ENCODE peak calls at places on chromosomes 13 and 19, in five cellular contexts. G is ascending aorta; L is transverse colon; Y is effector memory CD4-positive, alpha-beta T cell; F is tibial nerve. W is an unnamed sample.

GRCh38 chr19:6092329-6093286 is 17.7 kb downstream of the RFX2 start:
- DNase-seq in L (peak), Y (no peak), G (peak), F (peak), W (peak)

GRCh38 chr13:75803175-75803611 is 167.1 kb downstream of the LMO7 start:
- DNase-seq in L (peak), F (no peak), Y (no peak), G (no peak), W (no peak)

GRCh38 chr13:61664821-61665705 is 249.4 kb upstream of the PCDH20 start:
- DNase-seq in L (no peak), Y (no peak), F (no peak), G (no peak), W (no peak)

GRCh38 chr13:29953542-29953941 is 103.1 kb upstream of the UBL3 start:
- DNase-seq in G (no peak), F (no peak), Y (no peak), L (no peak), W (no peak)

GRCh38 chr19:3381701-3382372 is 15.5 kb downstream of the NFIC start:
- DNase-seq in G (no peak), L (no peak), Y (no peak), F (no peak), W (no peak)

GRCh38 chr19:48424694-48425219 is 21.0 kb upstream of the GRWD1 start:
- DNase-seq in Y (no peak), G (no peak), F (no peak), L (no peak), W (peak)

GRCh38 chr13:22278336-22278929 is 607.6 kb downstream of the FGF9 start:
- DNase-seq in G (peak), F (peak), Y (peak), L (peak), W (peak)

GRCh38 chr19:3604987-3605343 is 1.7 kb downstream of the TBXA2R start:
- DNase-seq in Y (no peak), F (no peak), G (no peak), L (no peak), W (no peak)

GRCh38 chr13:39326471-39326870 is 276.5 kb downstream of the LHFPL6 start:
- DNase-seq in F (peak), G (no peak), Y (no peak), L (no peak), W (no peak)

GRCh38 chr13:42574011-42574410 is at the start of gene TNFSF11:
- DNase-seq in L (no peak), G (no peak), Y (no peak), F (no peak), W (no peak)

GRCh38 chr13:95745752-95746151 is 68.8 kb downstream of the DNAJC3 start:
- DNase-seq in G (no peak), F (no peak), L (no peak), Y (no peak), W (peak)

GRCh38 chr19:43779147-43779819 is 1.5 kb downstream of the KCNN4 start:
- DNase-seq in F (no peak), Y (no peak), G (no peak), L (peak), W (no peak)

GRCh38 chr19:37982655-37983054 is 75.6 kb downstream of the SIPA1L3 start:
- DNase-seq in G (no peak), F (no peak), Y (no peak), L (no peak), W (no peak)

GRCh38 chr19:37980419-37980975 is 73.5 kb downstream of the SIPA1L3 start:
- DNase-seq in Y (no peak), G (no peak), F (no peak), L (no peak), W (no peak)

GRCh38 chr19:37983153-37983552 is 76.1 kb downstream of the SIPA1L3 start:
- DNase-seq in L (no peak), F (no peak), G (no peak), Y (no peak), W (no peak)

GRCh38 chr19:37983916-37984315 is 76.9 kb downstream of the SIPA1L3 start:
- DNase-seq in G (no peak), Y (no peak), L (no peak), F (no peak), W (no peak)

GRCh38 chr19:37981785-37982475 is 74.9 kb downstream of the SIPA1L3 start:
- DNase-seq in F (no peak), Y (no peak), L (peak), G (no peak), W (no peak)
- H3K27ac ChIP-seq in F (no peak), Y (no peak), L (peak), G (no peak), W (no peak)

DNA sequence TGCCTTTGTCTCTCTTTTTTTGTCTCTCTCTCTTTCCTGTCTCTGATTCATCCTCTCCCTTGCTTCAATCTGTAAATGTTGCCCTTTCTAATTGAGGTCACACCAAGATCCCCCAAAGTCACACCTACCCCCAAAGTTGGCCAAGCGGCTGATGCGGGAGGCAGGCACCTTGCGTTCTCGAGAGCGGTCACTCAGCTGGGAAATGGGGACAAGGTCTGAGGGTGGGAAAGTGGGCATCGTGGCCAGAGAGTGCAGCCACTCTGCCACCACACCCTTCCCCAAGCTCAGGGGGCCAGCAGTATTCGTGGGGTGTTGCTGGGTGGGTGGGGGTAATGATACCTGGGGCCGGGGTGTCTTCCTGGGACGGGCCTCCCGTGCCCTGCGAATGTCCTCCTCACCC is 2.7 kb downstream of the COQ8B start:
- DNase-seq in Y (no peak), L (no peak), G (no peak), F (no peak), W (no peak)
- H3K27ac ChIP-seq in Y (peak), L (peak), G (peak), F (peak), W (peak)

GRCh38 chr13:50685491-50685890 is 158.0 kb downstream of the DLEU7 start:
- DNase-seq in L (peak), F (peak), G (peak), Y (no peak), W (peak)
- H3K27ac ChIP-seq in L (peak), F (peak), G (peak), Y (no peak), W (no peak)

GRCh38 chr19:843836-844299 is 3.1 kb downstream of the PRTN3 start:
- DNase-seq in G (no peak), F (no peak), Y (no peak), L (no peak), W (no peak)

GRCh38 chr19:843180-843835 is 2.5 kb downstream of the PRTN3 start:
- DNase-seq in F (no peak), G (no peak), Y (no peak), L (no peak), W (no peak)

GRCh38 chr19:848457-848921 is 3.6 kb upstream of the ELANE start:
- DNase-seq in Y (no peak), G (no peak), L (no peak), F (no peak), W (no peak)

GRCh38 chr19:844300-844971 is 3.6 kb downstream of the PRTN3 start:
- DNase-seq in Y (no peak), G (no peak), L (no peak), F (no peak), W (no peak)

DNA sequence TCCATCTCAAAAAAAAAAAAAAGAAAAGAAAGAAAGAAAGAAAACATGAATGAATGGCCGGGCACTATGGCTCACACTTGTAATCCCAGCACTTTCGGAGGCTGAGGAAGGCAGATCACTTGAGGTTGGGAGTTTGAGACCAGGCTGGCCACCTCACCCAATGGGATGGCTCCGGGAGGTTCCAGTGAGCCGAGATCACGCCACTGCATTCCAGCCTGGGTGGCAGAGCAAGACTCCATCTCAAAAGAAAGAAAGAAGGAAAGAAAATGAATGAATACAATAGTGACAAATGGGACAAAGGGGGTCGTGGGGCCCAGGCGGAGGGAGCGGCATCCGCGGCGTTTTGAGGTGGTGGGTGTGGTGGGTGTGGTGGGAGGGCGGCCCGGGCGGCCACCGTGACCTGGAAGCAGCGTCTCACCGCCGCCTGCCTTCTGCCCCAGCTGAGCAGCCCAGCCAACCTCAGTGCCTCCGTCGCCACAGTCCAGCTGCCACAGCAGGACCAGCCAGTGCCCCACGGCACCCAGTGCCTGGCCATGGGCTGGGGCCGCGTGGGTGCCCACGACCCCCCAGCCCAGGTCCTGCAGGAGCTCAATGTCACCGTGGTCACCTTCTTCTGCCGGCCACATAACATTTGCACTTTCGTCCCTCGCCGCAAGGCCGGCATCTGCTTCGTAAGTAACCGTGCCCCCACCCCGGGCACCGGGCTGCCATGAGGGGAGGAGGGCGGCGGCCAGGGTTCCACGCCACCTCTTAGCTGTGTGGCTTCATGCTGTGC is 5.1 kb downstream of the PRTN3 start:
- DNase-seq in F (no peak), L (no peak), Y (no peak), G (no peak), W (no peak)
- H3K27ac ChIP-seq in F (no peak), L (no peak), Y (no peak), G (no peak), W (no peak)

W was measured in A673.